ENCODE peak calls at places on chromosomes 3 and 15, in four cellular contexts. V is GM23338, U is HCT116, I is endothelial cell of umbilical vein. P is an unnamed sample.
A peak's percentile ranks its signal among the peaks of the same experiment; 100 is the strongest.

GRCh38 chr15:62958528-62958927 is 84.0 kb upstream of the TPM1 start:
- DNase-seq in U (no peak), V (no peak), I (no peak), P (no peak)

GRCh38 chr3:45761831-45762230 is 34.5 kb downstream of the SLC6A20 start:
- DNase-seq in V (no peak), U (no peak), I (no peak), P (no peak)

GRCh38 chr15:66779331-66780009 is 77.4 kb downstream of the SMAD6 start:
- DNase-seq in U (no peak), I (no peak), V (no peak), P (peak; percentile 67)

GRCh38 chr3:133745981-133746721 is at the start of gene TF:
- DNase-seq in U (no peak), V (peak; percentile 28), I (no peak), P (no peak)

GRCh38 chr3:17577795-17578520 is 164.5 kb downstream of the TBC1D5 start:
- DNase-seq in V (no peak), I (peak; percentile 45), U (no peak), P (no peak)

GRCh38 chr3:120025520-120025919 is 68.7 kb downstream of the GSK3B start:
- DNase-seq in U (no peak), I (no peak), V (no peak), P (no peak)

GRCh38 chr3:107522510-107523360 is at the start of gene BBX:
- DNase-seq in U (peak; percentile 93), V (peak; percentile 87), I (peak; percentile 99), P (peak; percentile 90)

GRCh38 chr3:32734756-32735155 is 49.8 kb downstream of the CNOT10 start:
- DNase-seq in U (no peak), V (peak; percentile 77), I (no peak), P (no peak)

GRCh38 chr15:42286445-42287029 is 13.3 kb upstream of the TMEM87A start:
- DNase-seq in V (no peak), U (no peak), I (no peak), P (no peak)

GRCh38 chr3:48614044-48614443 is 4.6 kb upstream of the UQCRC1 start:
- DNase-seq in V (no peak), U (no peak), I (peak; percentile 37), P (no peak)

GRCh38 chr15:41814534-41814933 is 13.4 kb upstream of the JMJD7 start:
- DNase-seq in V (no peak), I (no peak), U (no peak), P (no peak)

GRCh38 chr3:100429187-100429586 is 27.8 kb downstream of the LNP1 start:
- DNase-seq in U (no peak), I (no peak), V (no peak), P (no peak)

GRCh38 chr15:65811835-65812234 is 19.7 kb upstream of the DENND4A start:
- DNase-seq in V (no peak), I (no peak), U (no peak), P (no peak)

GRCh38 chr3:68892297-68892696 is 40.0 kb downstream of the TAFA4 start:
- DNase-seq in V (no peak), I (no peak), U (no peak), P (no peak)

GRCh38 chr3:122146466-122146865 is 37.0 kb upstream of the CASR start:
- DNase-seq in I (no peak), V (no peak), U (no peak), P (peak; percentile 18)
- H2AFZ ChIP-seq in I (no peak overlapping the region), V (no peak overlapping the region), U (no peak overlapping the region), P (no peak overlapping the region)

GRCh38 chr3:163476179-163476578 is 1602.1 kb downstream of the SI start:
- DNase-seq in U (peak; percentile 24), I (no peak), V (peak; percentile 5), P (no peak)
- H2AFZ ChIP-seq in U (peak overlapping the region; percentile 98), I (no peak overlapping the region), V (no peak overlapping the region), P (no peak overlapping the region)

GRCh38 chr3:118000219-118000618 is 1034.4 kb downstream of the IGSF11 start:
- DNase-seq in I (no peak), V (no peak), U (no peak), P (no peak)

GRCh38 chr3:117995795-117996194 is 1038.9 kb downstream of the IGSF11 start:
- DNase-seq in V (no peak), U (no peak), I (no peak), P (no peak)

GRCh38 chr3:117998071-117998470 is 1036.6 kb downstream of the IGSF11 start:
- DNase-seq in I (no peak), V (no peak), U (no peak), P (no peak)

DNA sequence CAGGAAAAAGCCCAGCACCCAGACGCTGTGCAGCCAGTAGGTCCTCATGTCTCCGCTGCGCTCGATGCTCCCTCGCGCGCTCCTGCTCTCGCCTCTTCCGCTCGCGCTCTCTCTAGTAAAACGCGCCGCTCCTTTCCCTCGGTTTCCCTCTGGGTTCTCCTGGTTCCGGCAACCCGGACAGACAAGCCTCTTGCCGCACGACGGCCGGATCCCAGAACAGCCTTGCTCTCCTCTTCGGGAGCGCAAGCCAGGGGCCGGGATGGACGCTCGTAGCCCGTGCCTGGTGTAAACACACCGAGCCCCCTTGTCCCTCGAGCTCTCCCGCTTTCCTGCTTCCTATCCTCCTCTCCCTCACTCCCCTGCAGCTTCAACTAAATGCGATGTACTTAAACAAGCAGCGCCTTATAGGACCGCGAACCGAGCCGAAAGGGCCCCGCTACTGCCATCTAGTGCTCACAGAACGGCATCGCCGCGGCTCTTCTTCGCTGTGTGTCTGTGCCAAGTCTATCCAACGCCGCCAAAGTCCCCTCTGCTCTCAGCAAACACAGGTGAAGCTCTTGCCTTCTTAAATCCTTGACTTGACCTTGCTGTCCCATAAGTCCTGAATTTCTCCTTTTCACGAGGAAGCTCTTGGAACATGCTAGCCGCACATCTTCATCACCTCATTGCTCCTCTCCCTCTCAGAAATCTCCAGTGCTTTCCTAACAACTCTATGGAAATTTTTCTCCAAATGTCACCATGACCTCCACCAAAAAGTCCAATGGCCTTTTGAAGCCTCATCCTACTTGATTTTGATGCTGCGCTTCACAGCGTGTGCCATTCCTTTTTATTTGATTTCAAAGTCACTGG is 1037.2 kb downstream of the IGSF11 start:
- DNase-seq in U (peak; percentile 15), I (peak; percentile 84), V (peak; percentile 94), P (peak; percentile 90)
- H2AFZ ChIP-seq in U (no peak overlapping the region), I (peak overlapping the region; percentile 60), V (peak overlapping the region; percentile 99), P (peak overlapping the region; percentile 87)

GRCh38 chr3:12444582-12445468 is 39.5 kb upstream of the TSEN2 start:
- DNase-seq in V (peak; percentile 40), I (no peak), U (peak; percentile 88), P (peak; percentile 84)
- H2AFZ ChIP-seq in V (peak overlapping the region; percentile 99), I (no peak overlapping the region), U (peak overlapping the region; percentile 29), P (peak overlapping the region; percentile 28)